ENCODE peak calls at places on chromosomes 5 and 9, in eight cellular contexts. One of them, this sample, is unnamed.
A peak's percentile ranks its signal among the peaks of the same experiment; 100 is the strongest.

GRCh38 chr5:34494111-34494755 is 161.9 kb upstream of the RAI14 start:
- DNase-seq in ovary: no peak
- DNase-seq in neuronal stem cell: no peak
- DNase-seq in left ventricle myocardium inferior: no peak
- DNase-seq in kidney: no peak
- DNase-seq in sigmoid colon: no peak
- DNase-seq in CD4-positive, alpha-beta memory T cell: no peak
- DNase-seq in thyroid gland: no peak
- DNase-seq in this sample: no peak

GRCh38 chr9:93665566-93666278 is 89.3 kb downstream of the PHF2 start:
- DNase-seq in ovary: peak; percentile 27
- DNase-seq in neuronal stem cell: no peak
- DNase-seq in left ventricle myocardium inferior: peak; percentile 9
- DNase-seq in kidney: peak; percentile 59
- DNase-seq in sigmoid colon: peak; percentile 62
- DNase-seq in CD4-positive, alpha-beta memory T cell: no peak
- DNase-seq in thyroid gland: peak; percentile 2
- DNase-seq in this sample: peak; percentile 7

GRCh38 chr9:86246752-86247161 is 12.7 kb downstream of the C9orf153 start:
- DNase-seq in ovary: no peak
- DNase-seq in neuronal stem cell: no peak
- DNase-seq in left ventricle myocardium inferior: peak; percentile 38
- DNase-seq in kidney: no peak
- DNase-seq in sigmoid colon: no peak
- DNase-seq in CD4-positive, alpha-beta memory T cell: no peak
- DNase-seq in thyroid gland: no peak
- DNase-seq in this sample: peak; percentile 29

GRCh38 chr9:130768265-130768664 is 66.8 kb upstream of the ABL1 start:
- DNase-seq in ovary: no peak
- DNase-seq in neuronal stem cell: no peak
- DNase-seq in left ventricle myocardium inferior: no peak
- DNase-seq in kidney: no peak
- DNase-seq in sigmoid colon: no peak
- DNase-seq in CD4-positive, alpha-beta memory T cell: no peak
- DNase-seq in thyroid gland: no peak
- DNase-seq in this sample: no peak

GRCh38 chr5:81420039-81420667 is 26.2 kb upstream of the ACOT12 start:
- DNase-seq in ovary: no peak
- DNase-seq in neuronal stem cell: no peak
- DNase-seq in left ventricle myocardium inferior: no peak
- DNase-seq in kidney: no peak
- DNase-seq in sigmoid colon: no peak
- DNase-seq in CD4-positive, alpha-beta memory T cell: no peak
- DNase-seq in thyroid gland: no peak
- DNase-seq in this sample: no peak

GRCh38 chr9:70880523-70880922 is 240.9 kb downstream of the TRPM3 start:
- DNase-seq in ovary: no peak
- DNase-seq in neuronal stem cell: no peak
- DNase-seq in left ventricle myocardium inferior: no peak
- DNase-seq in kidney: no peak
- DNase-seq in sigmoid colon: no peak
- DNase-seq in CD4-positive, alpha-beta memory T cell: no peak
- DNase-seq in thyroid gland: no peak
- DNase-seq in this sample: no peak

GRCh38 chr9:93952784-93953491 is 2.2 kb downstream of the BARX1 start:
- DNase-seq in ovary: no peak
- DNase-seq in neuronal stem cell: no peak
- DNase-seq in left ventricle myocardium inferior: no peak
- DNase-seq in kidney: no peak
- DNase-seq in sigmoid colon: peak; percentile 41
- DNase-seq in CD4-positive, alpha-beta memory T cell: no peak
- DNase-seq in thyroid gland: peak; percentile 70
- DNase-seq in this sample: no peak

GRCh38 chr9:8855046-8855445 is 1055.5 kb upstream of the DMAC1 start:
- DNase-seq in ovary: no peak
- DNase-seq in neuronal stem cell: no peak
- DNase-seq in left ventricle myocardium inferior: no peak
- DNase-seq in kidney: no peak
- DNase-seq in sigmoid colon: no peak
- DNase-seq in CD4-positive, alpha-beta memory T cell: no peak
- DNase-seq in thyroid gland: no peak
- DNase-seq in this sample: no peak

GRCh38 chr5:50808406-50808805 is 142.0 kb downstream of the PARP8 start:
- DNase-seq in ovary: no peak
- DNase-seq in neuronal stem cell: no peak
- DNase-seq in left ventricle myocardium inferior: no peak
- DNase-seq in kidney: no peak
- DNase-seq in sigmoid colon: no peak
- DNase-seq in CD4-positive, alpha-beta memory T cell: no peak
- DNase-seq in thyroid gland: no peak
- DNase-seq in this sample: no peak

GRCh38 chr5:40983781-40984180 is 74.5 kb downstream of the C7 start:
- DNase-seq in ovary: no peak
- DNase-seq in neuronal stem cell: no peak
- DNase-seq in left ventricle myocardium inferior: no peak
- DNase-seq in kidney: no peak
- DNase-seq in sigmoid colon: no peak
- DNase-seq in CD4-positive, alpha-beta memory T cell: no peak
- DNase-seq in thyroid gland: no peak
- DNase-seq in this sample: no peak

GRCh38 chr5:118486647-118487046 is 501.7 kb downstream of the DTWD2 start:
- DNase-seq in ovary: no peak
- DNase-seq in neuronal stem cell: no peak
- DNase-seq in left ventricle myocardium inferior: no peak
- DNase-seq in kidney: no peak
- DNase-seq in sigmoid colon: no peak
- DNase-seq in CD4-positive, alpha-beta memory T cell: no peak
- DNase-seq in thyroid gland: peak; percentile 47
- DNase-seq in this sample: no peak

GRCh38 chr5:170289749-170290148 is 7.8 kb downstream of the LCP2 start:
- DNase-seq in ovary: no peak
- DNase-seq in neuronal stem cell: no peak
- DNase-seq in left ventricle myocardium inferior: peak; percentile 63
- DNase-seq in kidney: no peak
- DNase-seq in sigmoid colon: peak; percentile 76
- DNase-seq in CD4-positive, alpha-beta memory T cell: no peak
- DNase-seq in thyroid gland: no peak
- DNase-seq in this sample: no peak

GRCh38 chr5:80990971-80991370 is 30.8 kb downstream of the RASGRF2 start:
- DNase-seq in ovary: no peak
- DNase-seq in neuronal stem cell: no peak
- DNase-seq in left ventricle myocardium inferior: no peak
- DNase-seq in kidney: no peak
- DNase-seq in sigmoid colon: no peak
- DNase-seq in CD4-positive, alpha-beta memory T cell: no peak
- DNase-seq in thyroid gland: no peak
- DNase-seq in this sample: no peak

GRCh38 chr9:90167920-90168319 is 474.7 kb downstream of the DIRAS2 start:
- DNase-seq in ovary: no peak
- DNase-seq in neuronal stem cell: no peak
- DNase-seq in left ventricle myocardium inferior: no peak
- DNase-seq in kidney: no peak
- DNase-seq in sigmoid colon: no peak
- DNase-seq in CD4-positive, alpha-beta memory T cell: no peak
- DNase-seq in thyroid gland: no peak
- DNase-seq in this sample: no peak

GRCh38 chr5:52746539-52746938 is 41.2 kb upstream of the ITGA1 start:
- DNase-seq in ovary: no peak
- DNase-seq in neuronal stem cell: no peak
- DNase-seq in left ventricle myocardium inferior: no peak
- DNase-seq in kidney: no peak
- DNase-seq in sigmoid colon: no peak
- DNase-seq in CD4-positive, alpha-beta memory T cell: no peak
- DNase-seq in thyroid gland: no peak
- DNase-seq in this sample: no peak

GRCh38 chr9:99253134-99253533 is 31.1 kb downstream of the SEC61B start:
- DNase-seq in ovary: no peak
- DNase-seq in neuronal stem cell: no peak
- DNase-seq in left ventricle myocardium inferior: no peak
- DNase-seq in kidney: no peak
- DNase-seq in sigmoid colon: no peak
- DNase-seq in CD4-positive, alpha-beta memory T cell: no peak
- DNase-seq in thyroid gland: no peak
- DNase-seq in this sample: no peak

GRCh38 chr9:17799383-17799782 is 220.5 kb downstream of the SH3GL2 start:
- DNase-seq in ovary: no peak
- DNase-seq in neuronal stem cell: no peak
- DNase-seq in left ventricle myocardium inferior: no peak
- DNase-seq in kidney: no peak
- DNase-seq in sigmoid colon: no peak
- DNase-seq in CD4-positive, alpha-beta memory T cell: no peak
- DNase-seq in thyroid gland: no peak
- DNase-seq in this sample: no peak

GRCh38 chr5:129803403-129803802 is 55.5 kb downstream of the MINAR2 start:
- DNase-seq in ovary: no peak
- DNase-seq in neuronal stem cell: no peak
- DNase-seq in left ventricle myocardium inferior: no peak
- DNase-seq in kidney: no peak
- DNase-seq in sigmoid colon: no peak
- DNase-seq in CD4-positive, alpha-beta memory T cell: no peak
- DNase-seq in thyroid gland: no peak
- DNase-seq in this sample: no peak

GRCh38 chr5:95864456-95864855 is 41.9 kb upstream of the GLRX start:
- DNase-seq in ovary: no peak
- DNase-seq in neuronal stem cell: no peak
- DNase-seq in left ventricle myocardium inferior: no peak
- DNase-seq in kidney: no peak
- DNase-seq in sigmoid colon: no peak
- DNase-seq in CD4-positive, alpha-beta memory T cell: no peak
- DNase-seq in thyroid gland: no peak
- DNase-seq in this sample: no peak

GRCh38 chr5:130536726-130537125 is 628.3 kb downstream of the HINT1 start:
- DNase-seq in ovary: no peak
- DNase-seq in neuronal stem cell: no peak
- DNase-seq in left ventricle myocardium inferior: no peak
- DNase-seq in kidney: no peak
- DNase-seq in sigmoid colon: no peak
- DNase-seq in CD4-positive, alpha-beta memory T cell: no peak
- DNase-seq in thyroid gland: no peak
- DNase-seq in this sample: no peak

GRCh38 chr9:90870646-90871326 is 69.2 kb downstream of the SYK start:
- DNase-seq in ovary: no peak
- DNase-seq in neuronal stem cell: peak; percentile 20
- DNase-seq in left ventricle myocardium inferior: no peak
- DNase-seq in kidney: no peak
- DNase-seq in sigmoid colon: no peak
- DNase-seq in CD4-positive, alpha-beta memory T cell: peak; percentile 40
- DNase-seq in thyroid gland: peak; percentile 48
- DNase-seq in this sample: peak; percentile 46

GRCh38 chr9:22206833-22207232 is 197.7 kb upstream of the CDKN2B start:
- DNase-seq in ovary: no peak
- DNase-seq in neuronal stem cell: no peak
- DNase-seq in left ventricle myocardium inferior: no peak
- DNase-seq in kidney: no peak
- DNase-seq in sigmoid colon: no peak
- DNase-seq in CD4-positive, alpha-beta memory T cell: no peak
- DNase-seq in thyroid gland: no peak
- DNase-seq in this sample: no peak

GRCh38 chr5:65418661-65419060 is 63.1 kb downstream of the ADAMTS6 start:
- DNase-seq in ovary: no peak
- DNase-seq in neuronal stem cell: no peak
- DNase-seq in left ventricle myocardium inferior: no peak
- DNase-seq in kidney: no peak
- DNase-seq in sigmoid colon: no peak
- DNase-seq in CD4-positive, alpha-beta memory T cell: no peak
- DNase-seq in thyroid gland: no peak
- DNase-seq in this sample: no peak

GRCh38 chr5:151141535-151141934 is 16.0 kb downstream of the ANXA6 start:
- DNase-seq in ovary: peak; percentile 75
- DNase-seq in neuronal stem cell: no peak
- DNase-seq in left ventricle myocardium inferior: peak; percentile 36
- DNase-seq in kidney: no peak
- DNase-seq in sigmoid colon: peak; percentile 82
- DNase-seq in CD4-positive, alpha-beta memory T cell: peak; percentile 58
- DNase-seq in thyroid gland: no peak
- DNase-seq in this sample: no peak

GRCh38 chr5:140358738-140359310 is 1.2 kb upstream of the SLC4A9 start:
- DNase-seq in ovary: no peak
- DNase-seq in neuronal stem cell: peak; percentile 54
- DNase-seq in left ventricle myocardium inferior: no peak
- DNase-seq in kidney: no peak
- DNase-seq in sigmoid colon: no peak
- DNase-seq in CD4-positive, alpha-beta memory T cell: no peak
- DNase-seq in thyroid gland: no peak
- DNase-seq in this sample: no peak

GRCh38 chr9:127968717-127969383 is 11.9 kb downstream of the EEIG1 start:
- DNase-seq in ovary: no peak
- DNase-seq in neuronal stem cell: no peak
- DNase-seq in left ventricle myocardium inferior: peak; percentile 80
- DNase-seq in kidney: peak; percentile 86
- DNase-seq in sigmoid colon: peak; percentile 93
- DNase-seq in CD4-positive, alpha-beta memory T cell: no peak
- DNase-seq in thyroid gland: peak; percentile 94
- DNase-seq in this sample: peak; percentile 79

GRCh38 chr5:160061770-160062169 is 52.8 kb downstream of the TTC1 start:
- DNase-seq in ovary: no peak
- DNase-seq in neuronal stem cell: no peak
- DNase-seq in left ventricle myocardium inferior: no peak
- DNase-seq in kidney: no peak
- DNase-seq in sigmoid colon: no peak
- DNase-seq in CD4-positive, alpha-beta memory T cell: no peak
- DNase-seq in thyroid gland: no peak
- DNase-seq in this sample: no peak
- H3K36me3 ChIP-seq in ovary: no peaks in the 10 kb centered on the region
- H3K36me3 ChIP-seq in neuronal stem cell: peaks cover 82% of the 10 kb centered on the region
- H3K36me3 ChIP-seq in left ventricle myocardium inferior: peaks cover 64% of the 10 kb centered on the region
- H3K36me3 ChIP-seq in kidney: peaks cover 15% of the 10 kb centered on the region
- H3K36me3 ChIP-seq in sigmoid colon: peaks cover 24% of the 10 kb centered on the region
- H3K36me3 ChIP-seq in CD4-positive, alpha-beta memory T cell: peaks cover 40% of the 10 kb centered on the region
- H3K36me3 ChIP-seq in thyroid gland: peaks cover 17% of the 10 kb centered on the region
- H3K36me3 ChIP-seq in this sample: no peaks in the 10 kb centered on the region

GRCh38 chr9:113579270-113580040 is 115.9 kb downstream of the RGS3 start:
- DNase-seq in ovary: no peak
- DNase-seq in neuronal stem cell: no peak
- DNase-seq in left ventricle myocardium inferior: peak; percentile 63
- DNase-seq in kidney: peak; percentile 78
- DNase-seq in sigmoid colon: peak; percentile 81
- DNase-seq in CD4-positive, alpha-beta memory T cell: peak; percentile 10
- DNase-seq in thyroid gland: no peak
- DNase-seq in this sample: peak; percentile 73
- H3K4me1 ChIP-seq in ovary: peaks cover 10% of the 10 kb centered on the region
- H3K4me1 ChIP-seq in neuronal stem cell: peaks cover 7% of the 10 kb centered on the region
- H3K4me1 ChIP-seq in left ventricle myocardium inferior: peaks cover 98% of the 10 kb centered on the region
- H3K4me1 ChIP-seq in kidney: peaks cover 53% of the 10 kb centered on the region
- H3K4me1 ChIP-seq in sigmoid colon: peaks cover 59% of the 10 kb centered on the region
- H3K4me1 ChIP-seq in CD4-positive, alpha-beta memory T cell: peaks cover 62% of the 10 kb centered on the region
- H3K4me1 ChIP-seq in thyroid gland: peaks cover 71% of the 10 kb centered on the region
- H3K4me1 ChIP-seq in this sample: peaks cover 83% of the 10 kb centered on the region

GRCh38 chr9:137519553-137519952 is 30.6 kb downstream of the PNPLA7 start:
- DNase-seq in ovary: no peak
- DNase-seq in neuronal stem cell: no peak
- DNase-seq in left ventricle myocardium inferior: no peak
- DNase-seq in kidney: no peak
- DNase-seq in sigmoid colon: no peak
- DNase-seq in CD4-positive, alpha-beta memory T cell: no peak
- DNase-seq in thyroid gland: no peak
- DNase-seq in this sample: no peak
- H3K36me3 ChIP-seq in ovary: no peaks in the 10 kb centered on the region
- H3K36me3 ChIP-seq in neuronal stem cell: no peaks in the 10 kb centered on the region
- H3K36me3 ChIP-seq in left ventricle myocardium inferior: no peaks in the 10 kb centered on the region
- H3K36me3 ChIP-seq in kidney: no peaks in the 10 kb centered on the region
- H3K36me3 ChIP-seq in sigmoid colon: no peaks in the 10 kb centered on the region
- H3K36me3 ChIP-seq in CD4-positive, alpha-beta memory T cell: no peaks in the 10 kb centered on the region
- H3K36me3 ChIP-seq in thyroid gland: no peaks in the 10 kb centered on the region
- H3K36me3 ChIP-seq in this sample: no peaks in the 10 kb centered on the region

GRCh38 chr5:177373806-177374205 is 10.4 kb upstream of the SLC34A1 start:
- DNase-seq in ovary: no peak
- DNase-seq in neuronal stem cell: no peak
- DNase-seq in left ventricle myocardium inferior: no peak
- DNase-seq in kidney: no peak
- DNase-seq in sigmoid colon: no peak
- DNase-seq in CD4-positive, alpha-beta memory T cell: no peak
- DNase-seq in thyroid gland: peak; percentile 15
- DNase-seq in this sample: no peak
- H3K4me1 ChIP-seq in ovary: peaks cover 4% of the 10 kb centered on the region
- H3K4me1 ChIP-seq in neuronal stem cell: peaks cover 2% of the 10 kb centered on the region
- H3K4me1 ChIP-seq in left ventricle myocardium inferior: peaks cover 19% of the 10 kb centered on the region
- H3K4me1 ChIP-seq in kidney: peaks cover 33% of the 10 kb centered on the region
- H3K4me1 ChIP-seq in sigmoid colon: peaks cover 9% of the 10 kb centered on the region
- H3K4me1 ChIP-seq in CD4-positive, alpha-beta memory T cell: peaks cover 74% of the 10 kb centered on the region
- H3K4me1 ChIP-seq in thyroid gland: peaks cover 4% of the 10 kb centered on the region
- H3K4me1 ChIP-seq in this sample: peaks cover 38% of the 10 kb centered on the region